ENCODE peak calls at places on chromosomes 5 and 9, in ten cellular contexts. F is activated CD8-positive, alpha-beta T cell treated with anti-CD3 and anti-CD28 coated beads for 36 hours; B is naive thymus-derived CD8-positive, alpha-beta T cell; H is activated T-cell treated with anti-CD3 and anti-CD28 coated beads, Interleukin-2, amount 50 U/mL, for 4 hours; Z is naive thymus-derived CD4-positive, alpha-beta T cell; I is left cardiac atrium; Q is esophagus mucosa; M is lung; D is effector memory CD8-positive, alpha-beta T cell; C is body of pancreas. A is an unnamed sample.

GRCh38 chr5:78533356-78533755 is 115.2 kb downstream of the LHFPL2 start:
- ATAC-seq in F (no peak), B (no peak), H (no peak), Z (no peak), I (no peak), Q (no peak), M (no peak), D (no peak), C (no peak), A (no peak)

GRCh38 chr5:52771343-52772039 is 16.2 kb upstream of the ITGA1 start:
- ATAC-seq in F (peak; percentile 81), B (peak; percentile 59), H (peak; percentile 88), Z (peak; percentile 71), I (no peak), Q (no peak), M (no peak), D (peak; percentile 53), C (no peak), A (peak; percentile 71)

GRCh38 chr5:61010759-61011460 is 65.9 kb downstream of the NDUFAF2 start:
- ATAC-seq in F (no peak), B (no peak), H (no peak), Z (no peak), I (peak; percentile 34), Q (no peak), M (no peak), D (no peak), C (no peak), A (no peak)

GRCh38 chr9:133683494-133684460 is 47.6 kb downstream of the DBH start:
- ATAC-seq in F (peak; percentile 94), B (peak; percentile 85), H (peak; percentile 85), Z (peak; percentile 88), I (peak; percentile 90), Q (no peak), M (no peak), D (peak; percentile 82), C (peak; percentile 37), A (peak; percentile 42)

GRCh38 chr9:37209431-37210386 is 89.3 kb downstream of the ZCCHC7 start:
- ATAC-seq in F (no peak), B (no peak), H (no peak), Z (no peak), I (peak; percentile 65), Q (no peak), M (no peak), D (no peak), C (no peak), A (no peak)

GRCh38 chr5:1734908-1735289 is 64.7 kb downstream of the MRPL36 start:
- ATAC-seq in F (no peak), B (no peak), H (no peak), Z (no peak), I (no peak), Q (no peak), M (no peak), D (no peak), C (no peak), A (no peak)

GRCh38 chr5:54985301-54986268 is at the start of gene ESM1:
- ATAC-seq in F (no peak), B (no peak), H (no peak), Z (peak; percentile 36), I (no peak), Q (peak; percentile 18), M (peak; percentile 19), D (peak; percentile 42), C (no peak), A (no peak)

GRCh38 chr5:104652271-104652861 is 1089.8 kb upstream of the NUDT12 start:
- ATAC-seq in F (no peak), B (no peak), H (no peak), Z (no peak), I (no peak), Q (no peak), M (no peak), D (no peak), C (no peak), A (no peak)

GRCh38 chr5:127875235-127876021 is 172.2 kb downstream of the CCDC192 start:
- ATAC-seq in F (peak; percentile 66), B (no peak), H (peak; percentile 60), Z (peak; percentile 44), I (peak; percentile 92), Q (peak; percentile 79), M (peak; percentile 32), D (peak; percentile 44), C (peak; percentile 79), A (peak; percentile 85)

GRCh38 chr9:21889673-21890072 is 87.2 kb downstream of the MTAP start:
- ATAC-seq in F (no peak), B (no peak), H (no peak), Z (no peak), I (no peak), Q (no peak), M (no peak), D (no peak), C (no peak), A (no peak)

GRCh38 chr9:87029904-87030303 is 82.6 kb upstream of the GAS1 start:
- ATAC-seq in F (no peak), B (no peak), H (no peak), Z (no peak), I (no peak), Q (no peak), M (no peak), D (no peak), C (no peak), A (no peak)

GRCh38 chr9:134229466-134230091 is 65.2 kb upstream of the RNU6ATAC start:
- ATAC-seq in F (no peak), B (no peak), H (no peak), Z (no peak), I (no peak), Q (no peak), M (no peak), D (no peak), C (no peak), A (no peak)

GRCh38 chr9:14030350-14030823 is 283.6 kb downstream of the NFIB start:
- ATAC-seq in F (no peak), B (no peak), H (no peak), Z (no peak), I (peak; percentile 48), Q (peak; percentile 43), M (no peak), D (no peak), C (peak; percentile 50), A (no peak)

GRCh38 chr5:180126716-180127681 is 55.4 kb upstream of the RNF130 start:
- ATAC-seq in F (peak; percentile 83), B (peak; percentile 54), H (peak; percentile 65), Z (peak; percentile 69), I (peak; percentile 65), Q (peak; percentile 53), M (no peak), D (peak; percentile 32), C (peak; percentile 47), A (peak; percentile 14)

GRCh38 chr9:108787664-108788048 is 68.1 kb downstream of the ACTL7B start:
- ATAC-seq in F (no peak), B (no peak), H (no peak), Z (no peak), I (no peak), Q (peak; percentile 52), M (no peak), D (no peak), C (no peak), A (peak; percentile 11)

GRCh38 chr5:131281133-131281867 is 17.4 kb downstream of the CDC42SE2 start:
- ATAC-seq in F (peak; percentile 73), B (peak; percentile 78), H (peak; percentile 86), Z (peak; percentile 91), I (no peak), Q (peak; percentile 68), M (no peak), D (peak; percentile 91), C (peak; percentile 39), A (peak; percentile 73)

GRCh38 chr5:137705106-137705505 is 30.8 kb downstream of the KLHL3 start:
- ATAC-seq in F (no peak), B (no peak), H (no peak), Z (no peak), I (no peak), Q (no peak), M (no peak), D (no peak), C (no peak), A (no peak)

GRCh38 chr5:6678385-6678784 is 34.8 kb upstream of the TENT4A start:
- ATAC-seq in F (no peak), B (no peak), H (no peak), Z (no peak), I (no peak), Q (no peak), M (no peak), D (no peak), C (no peak), A (no peak)

GRCh38 chr5:139016186-139016585 is 141.1 kb upstream of the LRRTM2 start:
- ATAC-seq in F (no peak), B (no peak), H (no peak), Z (no peak), I (no peak), Q (no peak), M (no peak), D (no peak), C (no peak), A (no peak)

GRCh38 chr5:131436081-131436480 is 172.2 kb downstream of the CDC42SE2 start:
- ATAC-seq in F (no peak), B (no peak), H (no peak), Z (no peak), I (peak; percentile 26), Q (no peak), M (no peak), D (no peak), C (no peak), A (no peak)

GRCh38 chr5:87916320-87916719 is 352.3 kb downstream of the TMEM161B start:
- ATAC-seq in F (no peak), B (no peak), H (no peak), Z (no peak), I (no peak), Q (no peak), M (no peak), D (no peak), C (no peak), A (no peak)

GRCh38 chr5:148988328-148988727 is 74.5 kb downstream of the SH3TC2 start:
- ATAC-seq in F (no peak), B (no peak), H (no peak), Z (no peak), I (no peak), Q (no peak), M (no peak), D (no peak), C (no peak), A (no peak)

GRCh38 chr9:105205787-105206511 is 38.5 kb upstream of the SLC44A1 start:
- ATAC-seq in F (no peak), B (no peak), H (no peak), Z (no peak), I (peak; percentile 97), Q (no peak), M (peak; percentile 60), D (no peak), C (peak; percentile 60), A (no peak)

GRCh38 chr5:115429345-115429940 is 115.1 kb downstream of the FEM1C start:
- ATAC-seq in F (no peak), B (no peak), H (no peak), Z (no peak), I (no peak), Q (no peak), M (no peak), D (no peak), C (no peak), A (no peak)

GRCh38 chr5:746258-746761 is 38.2 kb downstream of the ZDHHC11B start:
- ATAC-seq in F (no peak), B (no peak), H (no peak), Z (no peak), I (peak; percentile 50), Q (peak; percentile 28), M (no peak), D (no peak), C (no peak), A (no peak)

GRCh38 chr9:91211919-91212318 is 149.8 kb downstream of the AUH start:
- ATAC-seq in F (peak; percentile 42), B (no peak), H (peak; percentile 44), Z (no peak), I (no peak), Q (no peak), M (no peak), D (peak; percentile 76), C (peak; percentile 53), A (no peak)

GRCh38 chr5:72328172-72328571 is 8.0 kb downstream of the PTCD2 start:
- ATAC-seq in F (no peak), B (no peak), H (no peak), Z (no peak), I (peak; percentile 91), Q (peak; percentile 95), M (no peak), D (no peak), C (no peak), A (no peak)

GRCh38 chr9:130265431-130266235 is at the start of gene HMCN2:
- ATAC-seq in F (peak; percentile 42), B (no peak), H (no peak), Z (no peak), I (peak; percentile 61), Q (peak; percentile 42), M (no peak), D (no peak), C (no peak), A (peak; percentile 11)